ENCODE peak calls at places on chromosomes 2 and 18, in eight cellular contexts. P is psoas muscle; Q is activated naive CD4-positive, alpha-beta T cell; F is stimulated activated CD8-positive, alpha-beta memory T cell treated with anti-CD3 and anti-CD28 coated beads, Interleukin-15, amount 100 ng/mL, for 24 hours; R is occipital lobe; A is left kidney; M is germinal center; O is HuH-7.5. N is an unnamed sample.

GRCh38 chr2:22946553-22946952 is 438.4 kb upstream of the KLHL29 start:
- DNase-seq in P (no peak), Q (no peak), F (no peak), R (no peak), A (no peak), M (no peak), O (no peak), N (no peak)

GRCh38 chr18:49340446-49340845 is 120.0 kb downstream of the DYM start:
- DNase-seq in P (no peak), Q (no peak), F (no peak), R (no peak), A (no peak), M (no peak), O (no peak), N (no peak)

GRCh38 chr2:208146006-208146405 is at the start of gene CRYGB:
- DNase-seq in P (no peak), Q (no peak), F (no peak), R (no peak), A (no peak), M (no peak), O (no peak), N (no peak)

GRCh38 chr18:72187956-72188355 is 356.2 kb downstream of the CBLN2 start:
- DNase-seq in P (no peak), Q (no peak), F (no peak), R (no peak), A (no peak), M (no peak), O (no peak), N (no peak)

GRCh38 chr2:64173156-64174135 is 29.2 kb upstream of the PELI1 start:
- DNase-seq in P (no peak), Q (no peak), F (no peak), R (no peak), A (peak), M (no peak), O (no peak), N (no peak)

GRCh38 chr18:67771271-67771670 is 254.8 kb upstream of the DSEL start:
- DNase-seq in P (no peak), Q (no peak), F (no peak), R (no peak), A (no peak), M (no peak), O (no peak), N (no peak)

GRCh38 chr2:18889565-18890332 is 300.4 kb upstream of the NT5C1B start:
- DNase-seq in P (no peak), Q (no peak), F (no peak), R (peak), A (no peak), M (no peak), O (no peak), N (no peak)

GRCh38 chr18:6793986-6794385 is 64.5 kb downstream of the ARHGAP28 start:
- DNase-seq in P (no peak), Q (no peak), F (no peak), R (no peak), A (no peak), M (no peak), O (no peak), N (no peak)

GRCh38 chr18:4351005-4351404 is 104.1 kb downstream of the DLGAP1 start:
- DNase-seq in P (no peak), Q (no peak), F (no peak), R (no peak), A (no peak), M (no peak), O (no peak), N (no peak)

GRCh38 chr2:85893428-85894258 is 4.9 kb upstream of the ST3GAL5 start:
- DNase-seq in P (no peak), Q (no peak), F (no peak), R (no peak), A (peak), M (no peak), O (no peak), N (no peak)

GRCh38 chr18:38790303-38790702 is 1224.7 kb upstream of the CELF4 start:
- DNase-seq in P (no peak), Q (no peak), F (no peak), R (no peak), A (peak), M (no peak), O (no peak), N (no peak)

GRCh38 chr18:32010124-32010745 is 8.4 kb upstream of the RNF125 start:
- DNase-seq in P (no peak), Q (no peak), F (no peak), R (no peak), A (no peak), M (no peak), O (no peak), N (no peak)